ENCODE peak calls at places on chromosomes 1 and 21, in four cellular contexts. P is IMR-90, O is K562, Z is GM12878. T is an unnamed sample. For H3K9me3, the result is how much of the 10 kb centered on the place peaks cover.

GRCh38 chr1:46432781-46433327 is 38.7 kb downstream of the FAAH start:
- DNase-seq in P (no peak), Z (no peak), O (no peak), T (no peak)

GRCh38 chr1:6638226-6638625 is 13.6 kb downstream of the THAP3 start:
- DNase-seq in Z (no peak), O (no peak), P (peak), T (no peak)

GRCh38 chr1:25208127-25208526 is 24.2 kb downstream of the SYF2 start:
- DNase-seq in O (no peak), Z (no peak), P (no peak), T (no peak)

GRCh38 chr1:22509815-22510214 is 53.5 kb upstream of the EPHA8 start:
- DNase-seq in P (no peak), O (no peak), Z (no peak), T (peak)

GRCh38 chr1:16418823-16419425 is 18.3 kb downstream of the SPATA21 start:
- DNase-seq in O (no peak), Z (no peak), P (peak), T (no peak)

GRCh38 chr21:16502897-16503296 is 773.1 kb downstream of the USP25 start:
- DNase-seq in Z (no peak), O (no peak), P (no peak), T (no peak)

GRCh38 chr21:34511787-34512451 is at the start of gene KCNE1:
- DNase-seq in P (no peak), O (no peak), Z (no peak), T (no peak)

GRCh38 chr1:152047607-152047953 is 10.8 kb upstream of the S100A11 start:
- DNase-seq in P (peak), O (no peak), Z (no peak), T (no peak)

GRCh38 chr1:43284711-43285110 is 670 bp downstream of the C1orf210 start:
- DNase-seq in Z (no peak), P (no peak), O (no peak), T (no peak)

GRCh38 chr1:84698151-84698651 is 7.9 kb upstream of the SSX2IP start:
- DNase-seq in Z (no peak), O (no peak), P (peak), T (peak)
- TF ChIP-seq FOS in Z (no peak), O (no peak), P (peak), T (peak)

DNA sequence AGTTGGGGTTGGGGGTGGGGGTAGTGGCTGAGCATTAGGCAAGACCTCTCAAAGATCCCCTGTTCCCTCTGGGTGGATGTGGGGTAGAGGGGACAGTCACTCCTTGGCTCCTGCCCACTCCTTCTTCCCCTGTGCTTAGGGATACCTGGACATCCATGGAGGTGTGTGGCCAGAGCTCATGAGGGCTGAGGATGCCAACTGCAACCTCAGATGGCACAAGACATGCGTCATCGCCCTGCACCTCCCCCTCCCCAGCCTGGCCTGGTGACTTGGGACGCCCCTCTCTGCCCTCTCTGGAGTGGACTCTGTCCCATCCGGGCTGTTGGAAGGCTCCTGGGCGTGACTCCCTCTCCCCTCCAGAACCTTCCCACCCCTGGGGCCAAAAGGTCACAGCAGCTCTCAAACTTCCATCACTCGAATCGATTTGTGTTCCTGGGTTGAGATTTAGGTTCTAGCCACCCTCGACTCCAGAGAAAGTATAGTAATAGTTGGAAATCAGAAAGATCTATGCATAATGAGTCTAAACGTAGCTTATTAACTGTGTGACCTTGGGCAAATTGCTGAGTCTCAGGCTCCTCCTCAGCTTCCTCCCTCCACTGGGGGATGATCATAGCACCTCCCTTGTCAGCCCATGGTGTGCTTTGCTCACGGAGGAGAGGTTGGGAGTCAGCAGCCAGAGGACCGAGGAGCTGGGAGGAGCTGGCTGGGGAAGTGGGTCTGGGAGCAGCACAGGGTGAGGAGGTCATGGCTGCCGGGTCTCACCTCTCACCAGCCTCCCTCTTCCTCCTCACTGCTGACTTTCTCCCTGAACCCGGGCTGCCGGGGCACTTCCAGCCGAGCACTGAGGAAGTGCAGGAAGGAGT is 2.2 kb upstream of the PTPN7 start:
- DNase-seq in O (peak), P (no peak), Z (no peak), T (no peak)
- H3K4me2 ChIP-seq in O (peak), P (no peak), Z (peak), T (no peak)

DNA sequence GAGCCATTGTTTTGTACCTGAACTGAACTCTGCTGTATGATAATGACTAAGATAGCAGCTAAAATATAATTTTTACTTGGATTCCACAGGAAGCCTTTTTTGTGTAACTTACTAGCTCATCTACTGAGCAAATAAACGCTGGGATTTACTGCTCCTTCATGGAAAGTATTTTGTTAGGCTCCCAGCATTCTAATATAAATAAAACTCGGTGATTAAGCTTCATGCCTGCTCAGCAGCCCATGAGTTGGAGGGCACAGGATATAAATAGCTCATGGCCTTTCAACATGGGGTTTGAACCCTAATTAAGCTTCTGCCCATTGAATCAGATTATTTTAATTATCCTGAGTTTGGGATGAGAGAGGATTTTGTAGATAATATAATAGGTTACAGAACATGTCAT is 180.0 kb downstream of the PCP4 start:
- DNase-seq in P (no peak), Z (no peak), O (no peak), T (no peak)
- H3K9me3 ChIP-seq in P (under half), Z (under half), O (under half), T (under half)

GRCh38 chr1:214473392-214473791 is 78.0 kb downstream of the PTPN14 start:
- DNase-seq in O (no peak), Z (no peak), P (peak), T (no peak)

GRCh38 chr1:214475746-214476145 is 75.7 kb downstream of the PTPN14 start:
- DNase-seq in P (no peak), O (no peak), Z (no peak), T (no peak)

GRCh38 chr1:214475331-214475730 is 76.1 kb downstream of the PTPN14 start:
- DNase-seq in Z (no peak), P (no peak), O (no peak), T (no peak)

GRCh38 chr1:214476229-214476957 is 75.0 kb downstream of the PTPN14 start:
- DNase-seq in Z (no peak), P (no peak), O (no peak), T (peak)

DNA sequence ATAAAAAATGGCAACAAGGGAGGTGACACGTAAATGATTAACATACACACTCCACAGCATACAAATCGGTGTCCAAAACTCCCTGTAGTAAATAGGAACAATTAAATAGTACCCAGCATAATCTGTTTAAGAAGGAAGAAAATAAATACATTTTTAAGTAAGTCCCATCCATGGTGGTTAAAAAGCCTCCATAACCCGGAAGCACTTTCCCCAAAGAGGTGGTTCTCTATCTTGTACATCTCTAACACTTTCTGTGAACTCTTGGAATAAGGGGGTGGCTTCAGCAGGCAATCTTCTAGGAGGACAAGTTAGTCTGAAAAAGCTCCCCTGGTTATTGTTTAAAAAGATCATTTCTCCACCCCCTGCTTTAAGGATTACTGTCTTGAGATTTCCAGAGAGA is 76.9 kb downstream of the PTPN14 start:
- DNase-seq in Z (no peak), P (no peak), O (no peak), T (no peak)
- TF ChIP-seq FOS in Z (no peak), P (no peak), O (no peak), T (no peak)

GRCh38 chr1:51214615-51215131 is 21.4 kb upstream of the RNF11 start:
- DNase-seq in P (peak), O (no peak), Z (no peak), T (no peak)
- H3K4me2 ChIP-seq in P (peak), O (no peak), Z (peak), T (no peak)

GRCh38 chr1:3992103-3992556 is 92.1 kb upstream of the C1orf174 start:
- DNase-seq in P (peak), Z (peak), O (peak), T (no peak)
- H3K9me3 ChIP-seq in P (under half), Z (under half), O (under half), T (under half)

DNA sequence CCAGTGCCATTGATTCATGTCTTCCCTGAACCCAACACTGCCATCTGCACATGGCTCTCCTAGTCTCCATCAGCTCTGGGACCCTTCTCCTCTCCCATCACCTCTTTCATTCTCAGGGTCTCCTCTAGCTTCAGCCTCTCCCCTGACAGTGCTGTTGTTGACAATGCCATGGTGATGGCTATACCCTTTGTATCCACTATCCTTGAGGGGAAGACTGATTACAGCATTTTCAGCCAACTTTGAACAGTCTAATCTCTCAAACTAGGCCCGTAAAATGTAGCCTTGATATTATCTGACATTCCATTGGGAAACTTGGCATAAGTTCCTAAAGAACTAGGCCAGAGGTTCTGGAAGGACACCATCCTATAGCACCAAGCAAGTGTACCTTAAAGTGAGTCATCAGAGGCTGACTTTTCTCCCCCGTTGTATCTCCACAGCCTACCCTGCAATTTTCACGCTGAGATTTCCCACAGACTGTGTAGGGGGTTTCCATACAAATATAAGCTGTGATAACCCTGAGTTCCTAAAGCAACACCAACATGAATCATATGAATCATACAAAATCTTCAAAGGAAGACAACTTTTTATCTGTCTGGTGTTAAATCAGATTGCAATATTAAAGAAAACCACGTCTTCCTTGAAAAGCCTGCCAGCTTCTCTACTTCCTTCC is 5.8 kb downstream of the HAO2 start:
- DNase-seq in P (no peak), O (no peak), Z (no peak), T (no peak)
- TF ChIP-seq FOS in P (no peak), O (no peak), Z (no peak), T (no peak)

GRCh38 chr1:225448146-225448805 is 20.4 kb upstream of the LBR start:
- DNase-seq in P (no peak), Z (no peak), O (no peak), T (no peak)
- H3K4me2 ChIP-seq in P (peak), Z (no peak), O (no peak), T (no peak)